ENCODE peak calls at places on chromosomes 6 and 20, in ten cellular contexts. B, N, W, J, K, X, Y, H, M and I are unnamed samples.

GRCh38 chr6:13286185-13286584 is 42.2 kb downstream of the TBC1D7 start:
- DNase-seq in X (no peak), B (no peak), W (no peak), M (no peak), Y (peak; percentile 2), N (no peak), K (no peak), H (no peak), J (no peak), I (no peak)

GRCh38 chr20:7392551-7392950 is 547.7 kb downstream of the HAO1 start:
- DNase-seq in B (no peak), M (no peak), Y (no peak), N (no peak), H (no peak), X (peak; percentile 59), W (peak; percentile 27), J (no peak), K (no peak), I (no peak)

GRCh38 chr6:7640607-7641577 is 50.9 kb downstream of the SNRNP48 start:
- DNase-seq in K (no peak), H (no peak), Y (no peak), B (peak; percentile 53), N (peak; percentile 87), X (peak; percentile 82), J (no peak), W (peak; percentile 94), M (no peak), I (no peak)

GRCh38 chr6:157528931-157529653 is 148.1 kb downstream of the ZDHHC14 start:
- DNase-seq in B (no peak), W (peak; percentile 45), X (no peak), M (no peak), H (no peak), K (no peak), Y (peak; percentile 18), J (no peak), N (no peak), I (no peak)

GRCh38 chr6:159092631-159093030 is 47.8 kb upstream of the TAGAP start:
- DNase-seq in K (no peak), W (no peak), M (no peak), J (no peak), Y (no peak), H (no peak), N (no peak), X (no peak), B (no peak), I (peak; percentile 10)

GRCh38 chr20:8449120-8449519 is 317.1 kb downstream of the PLCB1 start:
- DNase-seq in W (no peak), N (peak; percentile 28), B (no peak), J (no peak), H (no peak), X (peak; percentile 27), M (no peak), K (no peak), Y (no peak), I (no peak)

GRCh38 chr6:154548130-154548830 is 37.8 kb upstream of the CNKSR3 start:
- DNase-seq in X (peak; percentile 64), M (no peak), Y (no peak), J (no peak), K (no peak), W (no peak), N (peak; percentile 45), H (no peak), B (no peak), I (no peak)

GRCh38 chr6:11632231-11632630 is 94.7 kb downstream of the TMEM170B start:
- DNase-seq in J (no peak), N (peak; percentile 39), X (no peak), H (no peak), B (no peak), Y (no peak), W (peak; percentile 29), K (no peak), M (no peak), I (no peak)

GRCh38 chr6:156857573-156857972 is 80.4 kb downstream of the ARID1B start:
- DNase-seq in W (peak; percentile 68), N (peak; percentile 64), X (peak; percentile 32), Y (no peak), B (no peak), H (no peak), J (no peak), M (no peak), K (no peak), I (no peak)

GRCh38 chr6:150590448-150590847 is 9.2 kb upstream of the PLEKHG1 start:
- DNase-seq in X (no peak), B (no peak), H (no peak), N (no peak), K (no peak), Y (no peak), W (no peak), M (no peak), J (no peak), I (no peak)

GRCh38 chr20:9615766-9616454 is 101.5 kb downstream of the LAMP5 start:
- DNase-seq in K (no peak), H (no peak), N (no peak), B (no peak), W (no peak), J (no peak), Y (no peak), M (no peak), X (no peak), I (no peak)

GRCh38 chr6:166008441-166009369 is 158.9 kb downstream of the TBXT start:
- DNase-seq in J (no peak), X (peak; percentile 79), W (no peak), M (no peak), B (peak; percentile 50), K (peak; percentile 45), H (peak; percentile 50), N (peak; percentile 88), Y (no peak), I (peak; percentile 78)

GRCh38 chr6:132388291-132388690 is 13.0 kb downstream of the MOXD1 start:
- DNase-seq in B (no peak), J (no peak), M (no peak), H (no peak), N (no peak), W (peak; percentile 12), X (no peak), K (no peak), Y (no peak), I (no peak)

GRCh38 chr6:7461416-7461815 is 71.8 kb downstream of the RIOK1 start:
- DNase-seq in W (peak; percentile 44), K (no peak), J (no peak), Y (no peak), X (no peak), B (peak; percentile 15), H (no peak), M (no peak), N (peak; percentile 12), I (no peak)

GRCh38 chr6:80769101-80769500 is 662.6 kb downstream of the BCKDHB start:
- DNase-seq in J (no peak), H (no peak), M (no peak), K (no peak), X (peak; percentile 86), B (no peak), W (no peak), Y (no peak), N (peak; percentile 90), I (no peak)

GRCh38 chr6:131980338-131980790 is 29.2 kb upstream of the CCN2 start:
- DNase-seq in H (no peak), B (no peak), N (no peak), W (no peak), J (no peak), Y (no peak), X (no peak), K (no peak), M (no peak), I (no peak)

GRCh38 chr20:50595988-50596693 is 86.0 kb downstream of the PTPN1 start:
- DNase-seq in W (peak; percentile 17), N (peak; percentile 24), M (no peak), J (no peak), K (no peak), X (no peak), H (no peak), Y (no peak), B (peak; percentile 39), I (peak; percentile 59)

GRCh38 chr6:19311786-19312185 is 525.4 kb upstream of the ID4 start:
- DNase-seq in B (no peak), K (no peak), N (no peak), H (no peak), X (no peak), Y (no peak), M (no peak), W (no peak), J (no peak), I (peak; percentile 64)

GRCh38 chr6:32291549-32291948 is 67.7 kb upstream of the NOTCH4 start:
- DNase-seq in W (no peak), H (no peak), M (no peak), B (no peak), K (no peak), Y (no peak), N (no peak), J (no peak), X (no peak), I (no peak)